ENCODE peak calls at places on chromosomes 2 and 18, in five cellular contexts. One of them, this sample, is unnamed.

GRCh38 chr2:238483656-238484055 is 56.9 kb downstream of the ASB1 start:
- DNase-seq in NCI-H1105: no peak
- DNase-seq in hippocampal formation: no peak
- DNase-seq in stimulated activated CD4-positive, alpha-beta T cell treated with anti-CD3 and anti-CD28 coated beads, Interleukin-2, amount 100 ng/mL, for 24 hours: no peak
- DNase-seq in EH: no peak
- DNase-seq in this sample: no peak

GRCh38 chr2:172021074-172021931 is 21.6 kb downstream of the METAP1D start:
- DNase-seq in NCI-H1105: no peak
- DNase-seq in hippocampal formation: no peak
- DNase-seq in stimulated activated CD4-positive, alpha-beta T cell treated with anti-CD3 and anti-CD28 coated beads, Interleukin-2, amount 100 ng/mL, for 24 hours: no peak
- DNase-seq in EH: peak
- DNase-seq in this sample: no peak

GRCh38 chr2:237540823-237541222 is 25.6 kb upstream of the PRLH start:
- DNase-seq in NCI-H1105: no peak
- DNase-seq in hippocampal formation: no peak
- DNase-seq in stimulated activated CD4-positive, alpha-beta T cell treated with anti-CD3 and anti-CD28 coated beads, Interleukin-2, amount 100 ng/mL, for 24 hours: no peak
- DNase-seq in EH: peak
- DNase-seq in this sample: no peak

GRCh38 chr2:75547345-75548035 is 13.2 kb downstream of the EVA1A start:
- DNase-seq in NCI-H1105: no peak
- DNase-seq in hippocampal formation: no peak
- DNase-seq in stimulated activated CD4-positive, alpha-beta T cell treated with anti-CD3 and anti-CD28 coated beads, Interleukin-2, amount 100 ng/mL, for 24 hours: no peak
- DNase-seq in EH: peak
- DNase-seq in this sample: no peak

GRCh38 chr2:229835601-229836283 is 86.1 kb downstream of the TRIP12 start:
- DNase-seq in NCI-H1105: no peak
- DNase-seq in hippocampal formation: no peak
- DNase-seq in stimulated activated CD4-positive, alpha-beta T cell treated with anti-CD3 and anti-CD28 coated beads, Interleukin-2, amount 100 ng/mL, for 24 hours: no peak
- DNase-seq in EH: peak
- DNase-seq in this sample: no peak

GRCh38 chr2:16716944-16717343 is 51.3 kb upstream of the CYRIA start:
- DNase-seq in NCI-H1105: no peak
- DNase-seq in hippocampal formation: no peak
- DNase-seq in stimulated activated CD4-positive, alpha-beta T cell treated with anti-CD3 and anti-CD28 coated beads, Interleukin-2, amount 100 ng/mL, for 24 hours: no peak
- DNase-seq in EH: no peak
- DNase-seq in this sample: no peak

GRCh38 chr18:582465-582864 is 2.3 kb downstream of the CETN1 start:
- DNase-seq in NCI-H1105: no peak
- DNase-seq in hippocampal formation: no peak
- DNase-seq in stimulated activated CD4-positive, alpha-beta T cell treated with anti-CD3 and anti-CD28 coated beads, Interleukin-2, amount 100 ng/mL, for 24 hours: no peak
- DNase-seq in EH: no peak
- DNase-seq in this sample: no peak

GRCh38 chr2:16413947-16414346 is 251.7 kb downstream of the CYRIA start:
- DNase-seq in NCI-H1105: no peak
- DNase-seq in hippocampal formation: no peak
- DNase-seq in stimulated activated CD4-positive, alpha-beta T cell treated with anti-CD3 and anti-CD28 coated beads, Interleukin-2, amount 100 ng/mL, for 24 hours: no peak
- DNase-seq in EH: no peak
- DNase-seq in this sample: no peak

GRCh38 chr18:59650266-59650820 is 46.9 kb downstream of the CCBE1 start:
- DNase-seq in NCI-H1105: no peak
- DNase-seq in hippocampal formation: no peak
- DNase-seq in stimulated activated CD4-positive, alpha-beta T cell treated with anti-CD3 and anti-CD28 coated beads, Interleukin-2, amount 100 ng/mL, for 24 hours: no peak
- DNase-seq in EH: peak
- DNase-seq in this sample: no peak

GRCh38 chr2:161206491-161207032 is 46.3 kb downstream of the TANK start:
- DNase-seq in NCI-H1105: no peak
- DNase-seq in hippocampal formation: no peak
- DNase-seq in stimulated activated CD4-positive, alpha-beta T cell treated with anti-CD3 and anti-CD28 coated beads, Interleukin-2, amount 100 ng/mL, for 24 hours: no peak
- DNase-seq in EH: peak
- DNase-seq in this sample: no peak

GRCh38 chr2:221844187-221844586 is 272.1 kb upstream of the EPHA4 start:
- DNase-seq in NCI-H1105: no peak
- DNase-seq in hippocampal formation: no peak
- DNase-seq in stimulated activated CD4-positive, alpha-beta T cell treated with anti-CD3 and anti-CD28 coated beads, Interleukin-2, amount 100 ng/mL, for 24 hours: no peak
- DNase-seq in EH: no peak
- DNase-seq in this sample: no peak

GRCh38 chr2:41965886-41966285 is 81.9 kb upstream of the PKDCC start:
- DNase-seq in NCI-H1105: no peak
- DNase-seq in hippocampal formation: no peak
- DNase-seq in stimulated activated CD4-positive, alpha-beta T cell treated with anti-CD3 and anti-CD28 coated beads, Interleukin-2, amount 100 ng/mL, for 24 hours: no peak
- DNase-seq in EH: peak
- DNase-seq in this sample: no peak

GRCh38 chr2:225431387-225431786 is 31.9 kb downstream of the NYAP2 start:
- DNase-seq in NCI-H1105: peak
- DNase-seq in hippocampal formation: no peak
- DNase-seq in stimulated activated CD4-positive, alpha-beta T cell treated with anti-CD3 and anti-CD28 coated beads, Interleukin-2, amount 100 ng/mL, for 24 hours: no peak
- DNase-seq in EH: no peak
- DNase-seq in this sample: no peak